ENCODE peak calls at places on chromosomes 1 and 21, in seven cellular contexts. U, S, D, Q, I, H and P are unnamed samples.

GRCh38 chr1:248861621-248862020 is 2.7 kb upstream of the ZNF692 start:
- DNase-seq in U (no peak), S (no peak), D (no peak), Q (no peak), I (no peak), H (no peak), P (no peak)

GRCh38 chr1:67211589-67212563 is 45.6 kb downstream of the IL23R start:
- DNase-seq in U (peak; percentile 28), S (no peak), D (no peak), Q (no peak), I (peak; percentile 13), H (peak; percentile 70), P (peak; percentile 31)

GRCh38 chr1:32060914-32061313 is 11.8 kb upstream of the TMEM39B start:
- DNase-seq in U (no peak), S (no peak), D (no peak), Q (no peak), I (no peak), H (no peak), P (no peak)

GRCh38 chr21:42062543-42063022 is 8.5 kb upstream of the UMODL1 start:
- DNase-seq in U (no peak), S (no peak), D (no peak), Q (no peak), I (peak; percentile 76), H (no peak), P (peak; percentile 54)

GRCh38 chr21:33510826-33511225 is 19.3 kb upstream of the DNAJC28 start:
- DNase-seq in U (no peak), S (no peak), D (no peak), Q (no peak), I (no peak), H (no peak), P (no peak)

GRCh38 chr1:117147341-117147831 is 25.8 kb upstream of the TRIM45 start:
- DNase-seq in U (no peak), S (no peak), D (no peak), Q (no peak), I (no peak), H (no peak), P (no peak)

GRCh38 chr1:13587256-13588030 is 3.8 kb downstream of the PDPN start:
- DNase-seq in U (peak; percentile 2), S (no peak), D (peak; percentile 94), Q (no peak), I (no peak), H (no peak), P (no peak)

GRCh38 chr1:225299624-225300023 is 128.2 kb downstream of the LBR start:
- DNase-seq in U (peak; percentile 3), S (no peak), D (peak; percentile 67), Q (no peak), I (no peak), H (no peak), P (no peak)

GRCh38 chr1:63148825-63149645 is 173.3 kb upstream of the FOXD3 start:
- DNase-seq in U (peak; percentile 61), S (no peak), D (peak; percentile 26), Q (peak; percentile 21), I (no peak), H (peak; percentile 55), P (peak; percentile 41)

GRCh38 chr21:37642493-37642892 is 273.8 kb downstream of the KCNJ6 start:
- DNase-seq in U (no peak), S (no peak), D (peak; percentile 36), Q (no peak), I (no peak), H (peak; percentile 44), P (no peak)

GRCh38 chr1:168709896-168710305 is 19.1 kb downstream of the DPT start:
- DNase-seq in U (peak; percentile 88), S (no peak), D (peak; percentile 97), Q (peak; percentile 67), I (no peak), H (peak; percentile 60), P (no peak)

GRCh38 chr1:234699795-234700665 is 90.1 kb upstream of the IRF2BP2 start:
- DNase-seq in U (peak; percentile 68), S (no peak), D (peak; percentile 69), Q (no peak), I (no peak), H (peak; percentile 75), P (peak; percentile 49)

GRCh38 chr21:29133796-29134195 is 3.4 kb downstream of the MAP3K7CL start:
- DNase-seq in U (no peak), S (no peak), D (no peak), Q (no peak), I (no peak), H (no peak), P (no peak)

GRCh38 chr1:171581766-171582165 is 40.3 kb upstream of the MYOCOS start:
- DNase-seq in U (no peak), S (no peak), D (no peak), Q (no peak), I (no peak), H (no peak), P (no peak)

GRCh38 chr1:228163004-228163753 is 2.4 kb upstream of the IBA57 start:
- DNase-seq in U (peak; percentile 4), S (peak; percentile 69), D (peak; percentile 82), Q (no peak), I (peak; percentile 51), H (peak; percentile 44), P (no peak)

GRCh38 chr21:28337319-28337718 is 655.4 kb downstream of the LTN1 start:
- DNase-seq in U (peak; percentile 71), S (no peak), D (peak; percentile 44), Q (peak; percentile 51), I (no peak), H (peak; percentile 39), P (no peak)

GRCh38 chr1:211339631-211340041 is 13.0 kb downstream of the TRAF5 start:
- DNase-seq in U (no peak), S (no peak), D (no peak), Q (no peak), I (peak; percentile 62), H (no peak), P (peak; percentile 65)

GRCh38 chr1:117985973-117986372 is 56.4 kb downstream of the WDR3 start:
- DNase-seq in U (no peak), S (no peak), D (no peak), Q (no peak), I (no peak), H (no peak), P (no peak)

GRCh38 chr1:208772891-208773290 is 528.7 kb upstream of the PLXNA2 start:
- DNase-seq in U (no peak), S (no peak), D (no peak), Q (no peak), I (no peak), H (no peak), P (no peak)

GRCh38 chr1:180563013-180563827 is 4.5 kb downstream of the OVAAL start:
- DNase-seq in U (peak; percentile 66), S (no peak), D (peak; percentile 65), Q (no peak), I (peak; percentile 21), H (peak; percentile 50), P (no peak)

GRCh38 chr1:222973561-222973960 is 158.7 kb downstream of the DISP1 start:
- DNase-seq in U (no peak), S (no peak), D (no peak), Q (no peak), I (no peak), H (no peak), P (no peak)

DNA sequence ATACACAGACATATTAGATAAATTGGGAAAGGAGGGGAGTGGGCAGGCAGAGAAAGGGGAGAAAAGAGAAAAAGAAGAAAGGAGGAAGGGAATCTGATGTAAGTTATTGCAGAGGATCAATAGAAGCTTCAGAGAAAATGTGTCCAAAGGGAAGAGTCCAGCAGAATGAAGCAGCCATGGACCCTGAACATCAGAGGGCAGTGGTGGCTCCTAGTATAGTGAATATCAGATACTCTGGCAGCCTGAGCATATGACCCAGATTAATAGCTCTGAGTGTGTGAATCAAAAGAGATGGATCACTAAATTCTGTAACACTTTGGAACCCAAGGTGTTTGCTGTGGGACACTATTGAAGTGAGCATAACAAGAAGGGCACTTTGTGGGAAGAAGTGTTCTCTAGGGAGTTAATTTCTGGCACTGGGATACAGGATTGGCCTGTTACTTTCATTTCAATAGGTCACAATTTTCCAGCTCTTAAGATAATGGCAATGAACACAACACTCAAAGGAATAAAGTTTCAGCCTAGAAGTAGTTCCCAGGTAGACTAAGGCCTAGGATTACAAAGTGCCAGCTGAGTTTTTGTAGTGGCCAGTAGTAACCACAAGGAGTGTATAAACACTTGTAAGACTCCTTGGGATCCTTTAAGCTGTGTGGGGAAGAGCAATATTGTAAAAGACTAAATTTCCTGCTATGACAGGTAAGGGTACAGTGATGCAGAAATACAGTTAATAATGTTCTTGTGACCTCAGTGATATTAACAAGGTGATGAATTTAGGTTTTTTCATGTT is 164.4 kb upstream of the BEND5 start:
- DNase-seq in U (no peak), S (no peak), D (no peak), Q (no peak), I (no peak), H (no peak), P (no peak)
- TF ChIP-seq CTCF in U (no peak), S (no peak), D (no peak), Q (no peak), I (no peak), H (no peak), P (no peak)

DNA sequence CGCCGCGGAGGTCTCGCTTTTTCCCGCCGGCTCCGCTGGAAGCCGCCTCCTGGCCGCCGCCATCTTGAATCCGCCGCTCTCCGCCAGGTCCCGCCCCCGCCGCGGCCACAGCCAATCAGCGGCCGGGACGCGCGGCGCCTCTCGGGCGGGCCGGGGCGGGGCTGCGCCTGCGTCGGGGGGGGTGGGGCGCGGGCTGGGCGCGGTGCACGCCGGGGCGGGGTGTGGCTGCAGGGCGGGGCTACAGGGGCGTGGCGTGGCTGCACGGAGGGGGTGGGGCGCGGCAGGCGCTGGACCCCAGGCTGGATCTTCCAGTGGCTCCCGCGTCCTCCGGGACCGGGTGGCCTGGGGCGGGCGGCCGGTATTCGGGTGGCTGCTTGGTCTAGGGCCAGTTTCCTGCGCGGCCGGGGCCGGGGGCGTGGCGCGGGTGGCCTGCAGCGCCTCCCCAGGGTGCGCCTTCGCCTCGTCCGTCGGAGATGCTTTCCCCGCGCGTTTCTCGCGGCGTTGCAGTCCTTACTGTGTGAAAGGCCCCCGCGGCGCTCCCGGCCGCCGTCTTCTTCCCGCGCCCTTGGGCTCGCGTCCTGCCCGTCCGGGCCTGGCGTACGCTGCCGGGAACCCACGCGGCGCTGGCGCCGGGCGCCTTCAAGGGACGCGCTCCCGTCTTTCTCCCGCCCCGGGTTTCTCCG is 575 bp downstream of the PCNT start:
- DNase-seq in U (peak; percentile 78), S (peak; percentile 63), D (peak; percentile 57), Q (peak; percentile 13), I (peak; percentile 90), H (peak; percentile 95), P (peak; percentile 88)
- TF ChIP-seq CTCF in U (peak; percentile 14), S (no peak), D (peak; percentile 39), Q (peak; percentile 1), I (peak; percentile 8), H (peak; percentile 28), P (no peak)

DNA sequence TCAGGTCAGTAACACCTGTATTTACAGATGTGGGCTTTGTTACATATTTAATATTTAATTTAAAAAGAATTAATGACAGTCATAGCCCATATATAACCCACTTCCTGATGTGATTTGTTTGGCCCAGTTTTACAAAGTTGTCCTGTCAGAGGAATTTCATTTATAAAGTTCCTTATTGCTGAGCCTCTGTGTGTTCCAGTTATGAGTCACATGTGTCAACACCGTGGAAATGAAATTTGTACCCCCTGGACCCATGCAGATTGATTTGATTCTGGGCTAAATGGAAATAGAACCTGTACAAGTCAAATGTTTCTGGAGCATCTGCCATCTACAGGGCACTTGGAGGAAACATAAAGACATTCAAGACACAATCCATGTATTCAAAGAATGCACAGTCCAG is 149.2 kb downstream of the CACNA1E start:
- DNase-seq in U (no peak), S (no peak), D (no peak), Q (no peak), I (no peak), H (peak; percentile 18), P (peak; percentile 49)
- TF ChIP-seq CTCF in U (no peak), S (no peak), D (no peak), Q (no peak), I (peak; percentile 17), H (peak; percentile 27), P (no peak)

GRCh38 chr1:85582687-85583354 is 2.3 kb downstream of the CCN1 start:
- DNase-seq in U (no peak), S (no peak), D (peak; percentile 71), Q (no peak), I (no peak), H (no peak), P (no peak)
- TF ChIP-seq CTCF in U (no peak), S (no peak), D (no peak), Q (no peak), I (no peak), H (no peak), P (no peak)